ENCODE peak calls at places on chromosome 1, in ten cellular contexts. G is A549, L is uterus, A is H54, C is IMR-90, B is body of pancreas, Z is heart left ventricle, P is endothelial cell of umbilical vein, I is upper lobe of left lung, R is H1. D is an unnamed sample.
A peak's percentile ranks its signal among the peaks of the same experiment; 100 is the strongest.

GRCh38 chr1:156118175-156118868 is 3.8 kb downstream of the LMNA start:
- DNase-seq in G (no peak), A (no peak), I (peak; percentile 80), L (no peak), B (peak; percentile 88), Z (peak; percentile 84), P (no peak), R (no peak), C (no peak), D (no peak)

GRCh38 chr1:115277276-115277675 is 60.8 kb downstream of the NGF start:
- DNase-seq in I (no peak), R (no peak), L (peak; percentile 52), P (no peak), C (peak; percentile 80), G (no peak), Z (no peak), B (no peak), A (no peak), D (no peak)

GRCh38 chr1:243217401-243217800 is 37.7 kb downstream of the CEP170 start:
- DNase-seq in P (no peak), R (no peak), B (no peak), I (no peak), Z (no peak), A (no peak), L (no peak), C (no peak), G (no peak), D (no peak)

GRCh38 chr1:84412316-84412942 is 14.1 kb downstream of the DNASE2B start:
- DNase-seq in R (no peak), L (no peak), G (no peak), P (no peak), I (no peak), A (peak; percentile 42), Z (no peak), B (no peak), C (peak; percentile 88), D (no peak)

GRCh38 chr1:36322786-36323635 is 434 bp downstream of the EVA1B start:
- DNase-seq in L (peak; percentile 67), Z (peak; percentile 67), G (no peak), B (peak; percentile 33), C (peak; percentile 59), A (no peak), P (peak; percentile 44), I (no peak), R (peak; percentile 79), D (no peak)

GRCh38 chr1:205316179-205316578 is 5.4 kb downstream of the NUAK2 start:
- DNase-seq in L (no peak), C (no peak), A (no peak), B (no peak), R (no peak), I (no peak), P (no peak), G (no peak), Z (no peak), D (no peak)

GRCh38 chr1:42177551-42177981 is 13.0 kb upstream of the GUCA2A start:
- DNase-seq in G (no peak), P (peak; percentile 92), L (peak; percentile 63), R (no peak), C (peak; percentile 89), B (peak; percentile 28), I (peak; percentile 62), A (no peak), Z (no peak), D (no peak)

GRCh38 chr1:181081399-181081798 is 7.1 kb upstream of the IER5 start:
- DNase-seq in C (no peak), L (no peak), Z (no peak), P (no peak), G (no peak), I (no peak), R (no peak), B (no peak), A (no peak), D (no peak)

GRCh38 chr1:79549191-79549590 is 542.7 kb upstream of the ADGRL4 start:
- DNase-seq in Z (no peak), C (no peak), P (no peak), A (no peak), I (no peak), L (no peak), R (no peak), G (no peak), B (no peak), D (no peak)

GRCh38 chr1:182930985-182931384 is 22.0 kb downstream of the SHCBP1L start:
- DNase-seq in B (no peak), A (no peak), R (no peak), L (no peak), C (no peak), Z (no peak), G (no peak), I (no peak), P (no peak), D (no peak)

GRCh38 chr1:210603123-210603522 is 274.4 kb downstream of the HHAT start:
- DNase-seq in C (no peak), L (no peak), B (no peak), G (no peak), Z (no peak), I (no peak), A (no peak), P (no peak), R (no peak), D (no peak)

GRCh38 chr1:20233394-20233793 is 47.1 kb upstream of the PLA2G2C start:
- DNase-seq in I (no peak), L (no peak), G (no peak), B (no peak), A (no peak), C (peak; percentile 38), P (peak; percentile 37), Z (no peak), R (no peak), D (peak; percentile 17)

GRCh38 chr1:36297062-36297461 is 9.1 kb upstream of the SH3D21 start:
- DNase-seq in A (no peak), L (no peak), B (no peak), C (no peak), I (no peak), P (no peak), Z (no peak), R (no peak), G (no peak), D (no peak)

GRCh38 chr1:248853668-248854375 is 5.1 kb downstream of the ZNF692 start:
- DNase-seq in C (no peak), Z (no peak), P (no peak), B (no peak), R (no peak), L (no peak), A (no peak), I (no peak), G (no peak), D (peak; percentile 34)

GRCh38 chr1:43605761-43606160 is 44.2 kb upstream of the KDM4A start:
- DNase-seq in Z (no peak), B (no peak), R (no peak), A (no peak), L (no peak), I (no peak), P (no peak), G (no peak), C (no peak), D (no peak)

GRCh38 chr1:43604192-43604591 is 45.8 kb upstream of the KDM4A start:
- DNase-seq in A (no peak), I (no peak), P (no peak), R (no peak), G (no peak), Z (no peak), L (no peak), C (no peak), B (no peak), D (no peak)

GRCh38 chr1:43608789-43609188 is 41.2 kb upstream of the KDM4A start:
- DNase-seq in A (no peak), R (no peak), L (no peak), P (no peak), I (no peak), C (no peak), G (no peak), Z (no peak), B (no peak), D (no peak)

GRCh38 chr1:43605157-43605556 is 44.8 kb upstream of the KDM4A start:
- DNase-seq in P (no peak), Z (no peak), A (no peak), R (no peak), I (no peak), B (no peak), G (no peak), L (no peak), C (no peak), D (no peak)

GRCh38 chr1:43606624-43607023 is 43.3 kb upstream of the KDM4A start:
- DNase-seq in I (no peak), B (no peak), C (no peak), A (no peak), G (no peak), Z (no peak), R (no peak), L (no peak), P (no peak), D (no peak)
- TF ChIP-seq POLR2A in I (no peak), B (no peak), C (no peak), A (no peak), G (no peak), Z (no peak), R (no peak), L (no peak), P (no peak), D (no peak)

GRCh38 chr1:184624051-184624450 is 130.6 kb downstream of the EDEM3 start:
- DNase-seq in G (no peak), A (no peak), C (no peak), B (no peak), R (no peak), P (no peak), I (no peak), L (no peak), Z (no peak), D (no peak)
- TF ChIP-seq POLR2A in G (no peak), A (no peak), C (no peak), B (no peak), R (no peak), P (no peak), I (no peak), L (no peak), Z (no peak), D (no peak)

GRCh38 chr1:202011994-202012393 is 1.6 kb downstream of the ELF3 start:
- DNase-seq in I (no peak), A (no peak), B (peak; percentile 26), G (no peak), L (no peak), R (no peak), P (no peak), C (no peak), Z (no peak), D (no peak)
- TF ChIP-seq POLR2A in I (no peak), A (no peak), B (no peak), G (no peak), L (no peak), R (no peak), P (no peak), C (no peak), Z (no peak), D (no peak)

DNA sequence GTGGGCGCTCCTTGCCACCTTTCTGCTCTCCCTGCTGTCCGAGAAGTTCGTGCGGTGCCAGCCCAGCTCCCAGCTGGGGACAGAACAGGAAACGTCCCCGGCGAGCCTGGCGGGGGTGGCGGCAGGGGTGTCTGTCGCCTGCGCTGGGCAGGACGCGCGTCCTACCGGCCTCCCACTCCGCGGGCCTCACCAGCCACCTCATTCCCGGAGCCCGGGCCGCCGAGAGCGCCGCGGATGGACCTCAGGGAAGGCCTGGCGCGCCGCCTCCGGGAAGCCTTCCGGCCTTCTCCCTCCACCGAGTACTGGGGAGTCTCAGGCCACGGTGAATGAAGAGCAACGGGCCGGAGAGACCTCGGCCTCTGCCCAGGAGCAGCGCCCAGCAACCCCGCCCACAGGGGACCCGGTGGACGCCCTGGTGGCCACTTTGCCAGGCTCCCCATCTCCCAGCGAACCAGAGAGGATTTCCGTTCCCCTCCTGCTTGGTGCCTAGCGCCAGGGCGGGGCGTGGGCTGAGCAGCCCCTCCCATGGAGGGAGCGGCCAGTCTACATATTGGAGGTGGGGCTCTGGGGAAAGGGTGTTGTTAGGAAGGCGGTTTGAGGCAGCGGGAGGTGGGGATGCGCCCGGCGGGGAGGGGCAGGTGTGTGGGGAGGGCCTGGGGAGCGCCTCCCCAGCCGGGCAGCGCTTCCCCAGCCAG is 9.5 kb upstream of the TNFRSF14 start:
- DNase-seq in B (peak; percentile 91), A (peak; percentile 93), C (peak; percentile 61), I (peak; percentile 96), G (peak; percentile 90), P (peak; percentile 83), Z (peak; percentile 89), R (peak; percentile 84), L (peak; percentile 72), D (peak; percentile 84)
- TF ChIP-seq POLR2A in B (peak; percentile 31), A (peak; percentile 44), C (no peak), I (no peak), G (no peak), P (no peak), Z (no peak), R (no peak), L (peak; percentile 38), D (peak; percentile 42)